ENCODE peak calls at places on chromosomes 5 and 9, in nine cellular contexts. One of them, this sample, is unnamed.

GRCh38 chr5:173954671-173955605 is 34.0 kb upstream of the C5orf47 start:
- DNase-seq in neural crest cell: no peak
- DNase-seq in upper lobe of right lung: no peak
- DNase-seq in cardiac fibroblast: peak; percentile 39
- DNase-seq in choroid plexus epithelial cell: peak; percentile 80
- DNase-seq in psoas muscle: no peak
- DNase-seq in SK-N-SH: no peak
- DNase-seq in ovary: no peak
- DNase-seq in GM13977: no peak
- DNase-seq in this sample: no peak

GRCh38 chr5:132639706-132640130 is 18.3 kb upstream of the IL13 start:
- DNase-seq in psoas muscle: no peak
- DNase-seq in neural crest cell: no peak
- DNase-seq in GM13977: peak; percentile 36
- DNase-seq in ovary: no peak
- DNase-seq in cardiac fibroblast: no peak
- DNase-seq in SK-N-SH: no peak
- DNase-seq in upper lobe of right lung: no peak
- DNase-seq in choroid plexus epithelial cell: no peak
- DNase-seq in this sample: no peak

GRCh38 chr9:2066312-2067273 is 51.4 kb downstream of the SMARCA2 start:
- DNase-seq in choroid plexus epithelial cell: peak; percentile 79
- DNase-seq in GM13977: no peak
- DNase-seq in SK-N-SH: no peak
- DNase-seq in cardiac fibroblast: peak; percentile 17
- DNase-seq in neural crest cell: no peak
- DNase-seq in ovary: no peak
- DNase-seq in psoas muscle: no peak
- DNase-seq in upper lobe of right lung: no peak
- DNase-seq in this sample: no peak

GRCh38 chr5:134113572-134113907 is 941 bp upstream of the TCF7 start:
- DNase-seq in upper lobe of right lung: no peak
- DNase-seq in SK-N-SH: no peak
- DNase-seq in GM13977: no peak
- DNase-seq in choroid plexus epithelial cell: no peak
- DNase-seq in psoas muscle: no peak
- DNase-seq in neural crest cell: no peak
- DNase-seq in ovary: no peak
- DNase-seq in cardiac fibroblast: no peak
- DNase-seq in this sample: no peak

GRCh38 chr9:127980056-127980705 is 608 bp downstream of the EEIG1 start:
- DNase-seq in GM13977: no peak
- DNase-seq in ovary: peak; percentile 42
- DNase-seq in psoas muscle: no peak
- DNase-seq in cardiac fibroblast: no peak
- DNase-seq in SK-N-SH: peak; percentile 75
- DNase-seq in neural crest cell: peak; percentile 29
- DNase-seq in upper lobe of right lung: peak; percentile 84
- DNase-seq in choroid plexus epithelial cell: peak; percentile 18
- DNase-seq in this sample: peak; percentile 75

GRCh38 chr5:67377651-67378050 is 181.1 kb upstream of the CD180 start:
- DNase-seq in upper lobe of right lung: no peak
- DNase-seq in ovary: no peak
- DNase-seq in psoas muscle: no peak
- DNase-seq in neural crest cell: no peak
- DNase-seq in GM13977: no peak
- DNase-seq in cardiac fibroblast: no peak
- DNase-seq in choroid plexus epithelial cell: no peak
- DNase-seq in SK-N-SH: no peak
- DNase-seq in this sample: no peak

GRCh38 chr9:88732128-88732527 is 197.2 kb downstream of the NXNL2 start:
- DNase-seq in ovary: no peak
- DNase-seq in SK-N-SH: no peak
- DNase-seq in neural crest cell: no peak
- DNase-seq in psoas muscle: no peak
- DNase-seq in GM13977: no peak
- DNase-seq in upper lobe of right lung: no peak
- DNase-seq in cardiac fibroblast: peak; percentile 94
- DNase-seq in choroid plexus epithelial cell: peak; percentile 98
- DNase-seq in this sample: no peak

GRCh38 chr5:81428446-81428845 is 34.5 kb upstream of the ACOT12 start:
- DNase-seq in cardiac fibroblast: no peak
- DNase-seq in GM13977: no peak
- DNase-seq in upper lobe of right lung: no peak
- DNase-seq in psoas muscle: no peak
- DNase-seq in SK-N-SH: no peak
- DNase-seq in neural crest cell: no peak
- DNase-seq in ovary: no peak
- DNase-seq in choroid plexus epithelial cell: no peak
- DNase-seq in this sample: no peak

GRCh38 chr9:34809504-34810186 is 99.7 kb upstream of the CCL21 start:
- DNase-seq in cardiac fibroblast: peak; percentile 36
- DNase-seq in SK-N-SH: peak; percentile 78
- DNase-seq in GM13977: peak; percentile 25
- DNase-seq in ovary: no peak
- DNase-seq in psoas muscle: no peak
- DNase-seq in neural crest cell: peak; percentile 53
- DNase-seq in upper lobe of right lung: no peak
- DNase-seq in choroid plexus epithelial cell: peak; percentile 21
- DNase-seq in this sample: no peak

GRCh38 chr5:124736111-124736813 is 10.2 kb downstream of the ZNF608 start:
- DNase-seq in neural crest cell: no peak
- DNase-seq in cardiac fibroblast: no peak
- DNase-seq in GM13977: no peak
- DNase-seq in upper lobe of right lung: no peak
- DNase-seq in choroid plexus epithelial cell: peak; percentile 75
- DNase-seq in ovary: no peak
- DNase-seq in psoas muscle: no peak
- DNase-seq in SK-N-SH: no peak
- DNase-seq in this sample: no peak

GRCh38 chr9:23830949-23831730 is 5.1 kb upstream of the ELAVL2 start:
- DNase-seq in cardiac fibroblast: no peak
- DNase-seq in upper lobe of right lung: no peak
- DNase-seq in psoas muscle: no peak
- DNase-seq in ovary: no peak
- DNase-seq in choroid plexus epithelial cell: no peak
- DNase-seq in neural crest cell: peak; percentile 4
- DNase-seq in SK-N-SH: peak; percentile 15
- DNase-seq in GM13977: no peak
- DNase-seq in this sample: no peak

GRCh38 chr5:116442095-116442534 is 132.5 kb downstream of the SEMA6A start:
- DNase-seq in SK-N-SH: peak; percentile 49
- DNase-seq in choroid plexus epithelial cell: peak; percentile 6
- DNase-seq in upper lobe of right lung: no peak
- DNase-seq in neural crest cell: no peak
- DNase-seq in GM13977: no peak
- DNase-seq in cardiac fibroblast: peak; percentile 55
- DNase-seq in psoas muscle: peak; percentile 30
- DNase-seq in ovary: no peak
- DNase-seq in this sample: no peak

GRCh38 chr9:123771690-123772089 is 158.2 kb downstream of the DENND1A start:
- DNase-seq in SK-N-SH: no peak
- DNase-seq in ovary: no peak
- DNase-seq in GM13977: no peak
- DNase-seq in neural crest cell: no peak
- DNase-seq in choroid plexus epithelial cell: no peak
- DNase-seq in upper lobe of right lung: no peak
- DNase-seq in psoas muscle: no peak
- DNase-seq in cardiac fibroblast: no peak
- DNase-seq in this sample: no peak

GRCh38 chr5:103245773-103246172 is 12.8 kb upstream of the MACIR start:
- DNase-seq in psoas muscle: no peak
- DNase-seq in SK-N-SH: no peak
- DNase-seq in upper lobe of right lung: no peak
- DNase-seq in ovary: no peak
- DNase-seq in choroid plexus epithelial cell: no peak
- DNase-seq in neural crest cell: no peak
- DNase-seq in cardiac fibroblast: no peak
- DNase-seq in GM13977: no peak
- DNase-seq in this sample: no peak

GRCh38 chr5:172852490-172853354 is 18.7 kb downstream of the ERGIC1 start:
- DNase-seq in psoas muscle: peak; percentile 74
- DNase-seq in SK-N-SH: no peak
- DNase-seq in GM13977: no peak
- DNase-seq in ovary: no peak
- DNase-seq in cardiac fibroblast: no peak
- DNase-seq in upper lobe of right lung: no peak
- DNase-seq in neural crest cell: no peak
- DNase-seq in choroid plexus epithelial cell: no peak
- DNase-seq in this sample: peak; percentile 87

GRCh38 chr5:74112372-74112875 is 486.4 kb downstream of the ARHGEF28 start:
- DNase-seq in cardiac fibroblast: no peak
- DNase-seq in psoas muscle: no peak
- DNase-seq in upper lobe of right lung: no peak
- DNase-seq in GM13977: no peak
- DNase-seq in choroid plexus epithelial cell: no peak
- DNase-seq in ovary: no peak
- DNase-seq in neural crest cell: no peak
- DNase-seq in SK-N-SH: no peak
- DNase-seq in this sample: no peak

GRCh38 chr5:74028406-74028805 is 402.4 kb downstream of the ARHGEF28 start:
- DNase-seq in SK-N-SH: no peak
- DNase-seq in GM13977: no peak
- DNase-seq in psoas muscle: no peak
- DNase-seq in upper lobe of right lung: no peak
- DNase-seq in cardiac fibroblast: no peak
- DNase-seq in neural crest cell: no peak
- DNase-seq in ovary: no peak
- DNase-seq in choroid plexus epithelial cell: no peak
- DNase-seq in this sample: no peak

GRCh38 chr9:129945314-129945713 is 97.7 kb downstream of the FNBP1 start:
- DNase-seq in ovary: no peak
- DNase-seq in GM13977: no peak
- DNase-seq in choroid plexus epithelial cell: no peak
- DNase-seq in psoas muscle: no peak
- DNase-seq in cardiac fibroblast: no peak
- DNase-seq in SK-N-SH: no peak
- DNase-seq in upper lobe of right lung: no peak
- DNase-seq in neural crest cell: no peak
- DNase-seq in this sample: no peak

GRCh38 chr5:122515709-122516431 is 203.8 kb downstream of the SNCAIP start:
- DNase-seq in psoas muscle: no peak
- DNase-seq in GM13977: peak; percentile 57
- DNase-seq in upper lobe of right lung: no peak
- DNase-seq in cardiac fibroblast: peak; percentile 88
- DNase-seq in neural crest cell: peak; percentile 36
- DNase-seq in SK-N-SH: peak; percentile 71
- DNase-seq in ovary: peak; percentile 50
- DNase-seq in choroid plexus epithelial cell: peak; percentile 92
- DNase-seq in this sample: peak; percentile 17
- TF ChIP-seq CTCF in psoas muscle: peak; percentile 42
- TF ChIP-seq CTCF in GM13977: peak; percentile 68
- TF ChIP-seq CTCF in upper lobe of right lung: peak; percentile 64
- TF ChIP-seq CTCF in cardiac fibroblast: peak; percentile 81
- TF ChIP-seq CTCF in neural crest cell: peak; percentile 93
- TF ChIP-seq CTCF in SK-N-SH: peak; percentile 83
- TF ChIP-seq CTCF in ovary: peak; percentile 52
- TF ChIP-seq CTCF in choroid plexus epithelial cell: peak; percentile 95
- TF ChIP-seq CTCF in this sample: peak; percentile 66

GRCh38 chr9:137876781-137877386 is 698 bp upstream of the CACNA1B start:
- DNase-seq in GM13977: no peak
- DNase-seq in SK-N-SH: no peak
- DNase-seq in cardiac fibroblast: no peak
- DNase-seq in upper lobe of right lung: no peak
- DNase-seq in neural crest cell: no peak
- DNase-seq in ovary: no peak
- DNase-seq in choroid plexus epithelial cell: no peak
- DNase-seq in psoas muscle: no peak
- DNase-seq in this sample: no peak
- TF ChIP-seq CTCF in GM13977: no peak
- TF ChIP-seq CTCF in SK-N-SH: no peak
- TF ChIP-seq CTCF in cardiac fibroblast: no peak
- TF ChIP-seq CTCF in upper lobe of right lung: no peak
- TF ChIP-seq CTCF in neural crest cell: no peak
- TF ChIP-seq CTCF in ovary: no peak
- TF ChIP-seq CTCF in choroid plexus epithelial cell: no peak
- TF ChIP-seq CTCF in psoas muscle: no peak
- TF ChIP-seq CTCF in this sample: no peak

GRCh38 chr9:98208635-98209034 is 16.2 kb upstream of the CORO2A start:
- DNase-seq in psoas muscle: no peak
- DNase-seq in SK-N-SH: no peak
- DNase-seq in GM13977: no peak
- DNase-seq in upper lobe of right lung: no peak
- DNase-seq in choroid plexus epithelial cell: no peak
- DNase-seq in ovary: no peak
- DNase-seq in neural crest cell: no peak
- DNase-seq in cardiac fibroblast: no peak
- DNase-seq in this sample: no peak

GRCh38 chr9:98206754-98207153 is 14.3 kb upstream of the CORO2A start:
- DNase-seq in psoas muscle: no peak
- DNase-seq in SK-N-SH: no peak
- DNase-seq in ovary: no peak
- DNase-seq in neural crest cell: no peak
- DNase-seq in cardiac fibroblast: no peak
- DNase-seq in upper lobe of right lung: no peak
- DNase-seq in choroid plexus epithelial cell: no peak
- DNase-seq in GM13977: no peak
- DNase-seq in this sample: no peak

GRCh38 chr9:98210435-98210834 is 18.0 kb upstream of the CORO2A start:
- DNase-seq in cardiac fibroblast: no peak
- DNase-seq in SK-N-SH: no peak
- DNase-seq in choroid plexus epithelial cell: no peak
- DNase-seq in ovary: no peak
- DNase-seq in neural crest cell: no peak
- DNase-seq in psoas muscle: no peak
- DNase-seq in upper lobe of right lung: no peak
- DNase-seq in GM13977: no peak
- DNase-seq in this sample: no peak

GRCh38 chr9:98209530-98209929 is 17.1 kb upstream of the CORO2A start:
- DNase-seq in ovary: no peak
- DNase-seq in SK-N-SH: no peak
- DNase-seq in upper lobe of right lung: no peak
- DNase-seq in cardiac fibroblast: no peak
- DNase-seq in GM13977: no peak
- DNase-seq in choroid plexus epithelial cell: no peak
- DNase-seq in psoas muscle: no peak
- DNase-seq in neural crest cell: no peak
- DNase-seq in this sample: no peak

DNA sequence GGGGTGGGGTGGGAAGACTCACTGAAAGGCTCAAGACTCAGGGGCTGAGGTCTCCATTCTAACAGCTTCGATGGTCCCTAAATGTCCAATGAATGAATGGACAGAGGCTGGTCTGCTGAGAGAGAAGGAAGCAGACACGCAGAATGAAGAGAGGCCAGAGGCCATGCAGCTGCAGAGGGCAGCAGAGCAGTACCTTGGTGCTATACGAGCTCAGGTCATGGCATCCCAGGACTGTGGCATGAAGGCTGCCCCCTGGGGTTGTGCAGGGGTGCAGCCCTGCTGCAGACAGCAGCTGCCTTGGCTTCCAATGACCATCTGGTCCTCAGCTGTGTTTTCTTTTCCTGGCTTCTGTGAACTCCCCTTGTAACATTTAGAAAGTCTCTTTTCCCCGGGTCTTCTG is 15.2 kb upstream of the CORO2A start:
- DNase-seq in upper lobe of right lung: no peak
- DNase-seq in SK-N-SH: no peak
- DNase-seq in ovary: no peak
- DNase-seq in cardiac fibroblast: no peak
- DNase-seq in GM13977: no peak
- DNase-seq in neural crest cell: no peak
- DNase-seq in psoas muscle: no peak
- DNase-seq in choroid plexus epithelial cell: peak; percentile 50
- DNase-seq in this sample: no peak
- TF ChIP-seq CTCF in upper lobe of right lung: no peak
- TF ChIP-seq CTCF in SK-N-SH: no peak
- TF ChIP-seq CTCF in ovary: no peak
- TF ChIP-seq CTCF in cardiac fibroblast: no peak
- TF ChIP-seq CTCF in GM13977: no peak
- TF ChIP-seq CTCF in neural crest cell: no peak
- TF ChIP-seq CTCF in psoas muscle: no peak
- TF ChIP-seq CTCF in choroid plexus epithelial cell: peak; percentile 18
- TF ChIP-seq CTCF in this sample: no peak

GRCh38 chr5:45639038-45639437 is 57.1 kb downstream of the HCN1 start:
- DNase-seq in cardiac fibroblast: no peak
- DNase-seq in ovary: no peak
- DNase-seq in SK-N-SH: peak; percentile 1
- DNase-seq in neural crest cell: no peak
- DNase-seq in GM13977: no peak
- DNase-seq in psoas muscle: no peak
- DNase-seq in upper lobe of right lung: no peak
- DNase-seq in choroid plexus epithelial cell: peak; percentile 2
- DNase-seq in this sample: no peak
- TF ChIP-seq CTCF in cardiac fibroblast: no peak
- TF ChIP-seq CTCF in ovary: no peak
- TF ChIP-seq CTCF in SK-N-SH: peak; percentile 56
- TF ChIP-seq CTCF in neural crest cell: peak; percentile 66
- TF ChIP-seq CTCF in GM13977: no peak
- TF ChIP-seq CTCF in psoas muscle: peak; percentile 16
- TF ChIP-seq CTCF in upper lobe of right lung: no peak
- TF ChIP-seq CTCF in choroid plexus epithelial cell: no peak
- TF ChIP-seq CTCF in this sample: no peak

This sample was measured in Peyer's patch.